ENCODE peak calls at places on chromosomes 11 and 22, in four cellular contexts. S, T, F and X are unnamed samples.

GRCh38 chr11:17786824-17787525 is 52.4 kb downstream of the KCNC1 start:
- DNase-seq in S (no peak), T (peak), F (peak), X (peak)

GRCh38 chr11:121459413-121460041 is 6.8 kb upstream of the SORL1-AS1 start:
- DNase-seq in S (no peak), T (no peak), F (no peak), X (no peak)

GRCh38 chr11:16346975-16347374 is 9.4 kb downstream of the SOX6 start:
- DNase-seq in S (no peak), T (no peak), F (no peak), X (no peak)

GRCh38 chr11:65571420-65571819 is 918 bp upstream of the FAM89B start:
- DNase-seq in S (no peak), T (no peak), F (no peak), X (no peak)

GRCh38 chr11:123943738-123944137 is at the start of gene OR6T1:
- DNase-seq in S (no peak), T (no peak), F (no peak), X (no peak)

GRCh38 chr11:118258410-118258809 is 5.7 kb downstream of the MPZL2 start:
- DNase-seq in S (no peak), T (peak), F (no peak), X (no peak)

GRCh38 chr11:68763181-68763721 is 11.9 kb upstream of the TESMIN start:
- DNase-seq in S (peak), T (no peak), F (no peak), X (peak)

GRCh38 chr11:31813961-31814868 is 3.1 kb upstream of the PAX6 start:
- DNase-seq in S (no peak), T (peak), F (no peak), X (no peak)

DNA sequence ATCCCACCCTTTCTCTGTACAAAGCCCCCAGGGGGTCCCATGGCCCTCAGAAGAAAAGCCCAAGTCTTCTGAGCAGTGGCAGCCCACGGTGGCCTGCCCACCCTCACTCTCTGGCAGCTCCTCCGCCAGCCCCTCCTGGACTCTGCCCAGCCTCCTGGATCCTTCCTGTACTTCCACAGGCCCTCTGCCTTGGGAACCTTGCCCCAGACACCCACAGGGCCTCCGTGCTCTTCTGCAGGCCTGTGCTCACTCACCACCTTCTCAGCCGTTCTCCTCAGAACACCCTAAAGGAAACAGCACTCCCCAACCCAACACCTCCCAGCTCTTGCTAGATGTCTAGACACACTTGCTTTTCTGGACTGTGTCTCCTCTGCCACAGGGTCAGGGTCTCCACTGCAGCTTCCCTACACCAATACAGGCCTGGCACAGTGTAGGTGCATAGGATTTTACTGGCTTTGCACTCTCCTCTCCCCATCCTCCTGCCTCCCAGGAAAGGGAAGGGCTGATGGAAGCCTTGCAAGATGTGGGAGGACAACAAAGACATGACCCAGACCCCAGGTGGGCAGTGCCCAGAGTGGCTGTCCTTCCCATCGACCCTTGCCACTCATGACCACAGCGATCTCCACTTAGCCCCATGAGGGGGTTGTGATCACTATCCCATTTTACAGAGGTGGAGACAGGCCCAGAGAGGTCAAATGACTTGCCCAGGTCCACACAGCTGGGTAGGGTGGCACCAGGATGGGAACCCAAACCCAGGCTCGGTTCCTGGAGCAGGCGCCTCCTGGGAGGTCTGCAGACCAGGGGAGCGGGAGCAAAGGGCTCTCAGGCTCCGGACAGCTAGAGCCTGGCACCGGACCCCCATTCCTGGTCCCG is 2.0 kb downstream of the SCARF2 start:
- DNase-seq in S (no peak), T (no peak), F (no peak), X (no peak)
- H3K4me3 ChIP-seq in S (no peak), T (no peak), F (peak), X (peak)

GRCh38 chr11:58654079-58654907 is 31.8 kb downstream of the CNTF start:
- DNase-seq in S (peak), T (peak), F (peak), X (peak)
- TF ChIP-seq CTCF in S (peak), T (peak), F (peak), X (peak)

DNA sequence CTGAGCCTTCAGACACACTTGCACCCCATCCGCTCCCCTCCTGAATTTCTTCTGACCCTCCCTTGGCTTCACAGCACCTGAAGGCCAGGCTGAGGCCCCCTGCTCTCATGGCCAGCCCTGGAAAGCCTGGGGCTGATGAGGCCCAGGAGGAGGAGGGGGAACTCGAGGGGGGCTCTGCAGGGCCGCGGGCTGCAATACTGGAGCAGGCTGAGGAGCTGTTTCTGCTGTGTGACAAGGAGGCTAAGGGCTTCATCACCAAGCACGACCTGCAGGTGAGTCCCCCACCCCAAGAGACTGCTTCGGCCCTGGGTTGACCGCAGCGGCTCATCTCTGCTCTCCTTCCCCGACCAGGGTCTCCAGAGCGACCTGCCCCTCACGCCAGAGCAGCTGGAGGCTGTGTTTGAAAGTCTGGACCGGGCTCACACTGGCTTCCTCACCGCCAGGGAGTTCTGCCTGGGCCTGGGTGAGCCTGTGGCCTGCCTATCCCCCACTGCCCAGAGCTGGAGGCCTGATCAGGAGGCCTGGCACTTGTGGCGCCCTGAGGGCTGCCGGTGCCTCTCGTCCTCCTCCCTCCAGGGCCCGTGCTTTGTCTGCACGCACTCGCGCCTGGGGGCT is 889 bp downstream of the CRACR2B start:
- DNase-seq in S (no peak), T (no peak), F (no peak), X (no peak)
- H3K4me3 ChIP-seq in S (no peak), T (no peak), F (peak), X (no peak)

GRCh38 chr11:13668102-13668956 is at the start of gene FAR1:
- DNase-seq in S (peak), T (peak), F (peak), X (peak)
- TF ChIP-seq CTCF in S (peak), T (peak), F (peak), X (peak)

GRCh38 chr11:83681045-83681781 is 395.0 kb upstream of the CCDC90B start:
- DNase-seq in S (peak), T (no peak), F (no peak), X (no peak)
- H3K4me3 ChIP-seq in S (peak), T (peak), F (no peak), X (no peak)